ENCODE peak calls at places on chromosomes 13 and 19, in eight cellular contexts. T is upper lobe of left lung, L is heart left ventricle, C is tibial nerve, K is esophagus squamous epithelium, N is HepG2, V is IMR-90, E is A549. U is an unnamed sample.
A peak's percentile ranks its signal among the peaks of the same experiment; 100 is the strongest.

GRCh38 chr19:50551713-50552187 is 16.5 kb downstream of the LRRC4B start:
- DNase-seq in K (no peak), V (no peak), N (no peak), T (no peak), C (no peak), E (no peak), L (no peak), U (no peak)

GRCh38 chr13:93146584-93147292 is 79.9 kb upstream of the GPC6 start:
- DNase-seq in V (peak; percentile 90), L (no peak), N (no peak), C (no peak), T (no peak), K (no peak), E (no peak), U (no peak)

GRCh38 chr13:72850959-72851677 is 69.2 kb downstream of the PIBF1 start:
- DNase-seq in C (no peak), N (no peak), T (peak; percentile 46), E (no peak), V (no peak), L (no peak), K (no peak), U (no peak)

GRCh38 chr13:106491928-106492327 is 43.5 kb downstream of the EFNB2 start:
- DNase-seq in N (no peak), E (no peak), K (no peak), C (no peak), T (no peak), L (no peak), V (no peak), U (no peak)

GRCh38 chr13:30196025-30196424 is 111.3 kb downstream of the KATNAL1 start:
- DNase-seq in C (no peak), V (peak; percentile 41), K (no peak), E (no peak), L (no peak), T (no peak), N (no peak), U (no peak)

GRCh38 chr13:29594710-29595379 is 643 bp downstream of the SLC7A1 start:
- DNase-seq in E (peak; percentile 30), L (peak; percentile 59), K (no peak), T (peak; percentile 92), N (no peak), C (peak; percentile 52), V (peak; percentile 59), U (peak; percentile 58)

GRCh38 chr13:36965767-36966166 is 33.4 kb downstream of the ALG5 start:
- DNase-seq in E (no peak), T (no peak), C (no peak), N (no peak), V (peak; percentile 90), K (no peak), L (no peak), U (no peak)

GRCh38 chr19:6481541-6482342 is at the start of gene DENND1C:
- DNase-seq in L (peak; percentile 24), K (peak; percentile 23), C (no peak), V (no peak), T (peak; percentile 85), N (peak; percentile 47), E (peak; percentile 41), U (no peak)

GRCh38 chr13:25167349-25167748 is 4.7 kb downstream of the AMER2 start:
- DNase-seq in V (no peak), C (no peak), K (no peak), L (no peak), E (no peak), N (no peak), T (no peak), U (no peak)

GRCh38 chr13:21917046-21918010 is 246.5 kb downstream of the FGF9 start:
- DNase-seq in K (no peak), C (no peak), T (no peak), N (no peak), V (peak; percentile 19), E (no peak), L (no peak), U (no peak)

GRCh38 chr13:20728579-20729300 is 25.2 kb downstream of the IL17D start:
- DNase-seq in K (no peak), T (no peak), E (no peak), L (no peak), C (no peak), V (no peak), N (no peak), U (no peak)

GRCh38 chr13:66367356-66367755 is 862.8 kb downstream of the PCDH9 start:
- DNase-seq in C (no peak), K (no peak), V (peak; percentile 59), L (no peak), T (no peak), E (no peak), N (no peak), U (no peak)

GRCh38 chr19:29812080-29812880 is 489 bp downstream of the CCNE1 start:
- DNase-seq in K (no peak), L (no peak), N (no peak), V (no peak), T (peak; percentile 90), C (no peak), E (no peak), U (peak; percentile 20)

GRCh38 chr19:795691-796581 is 1.3 kb upstream of the PTBP1 start:
- DNase-seq in E (no peak), K (no peak), L (no peak), V (no peak), N (no peak), C (no peak), T (peak; percentile 56), U (no peak)

DNA sequence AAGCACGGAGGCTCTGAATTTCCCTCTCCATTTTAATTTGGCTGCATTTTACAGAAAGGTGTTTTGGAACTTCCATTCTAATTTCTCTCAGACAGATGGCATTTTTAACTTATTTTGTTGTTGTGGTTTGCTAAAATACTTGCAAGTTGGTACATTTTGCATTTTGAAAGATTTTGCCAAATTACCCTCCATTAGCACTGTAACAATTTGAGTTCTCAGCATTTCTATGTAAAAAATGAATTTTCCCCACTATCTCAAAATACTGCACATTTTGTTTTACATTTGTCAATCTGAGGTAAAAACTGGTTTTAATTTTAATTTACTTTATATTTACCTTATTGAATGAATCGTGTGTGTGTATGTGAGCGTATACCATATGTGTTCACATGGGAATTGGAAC is 7.0 kb upstream of the HNRNPL start:
- DNase-seq in N (no peak), E (no peak), T (no peak), L (no peak), V (no peak), C (no peak), K (no peak), U (no peak)
- H3K4me1 ChIP-seq in N (peaks cover 51% of the 10 kb centered on the region), E (peaks cover 7% of the 10 kb centered on the region), T (peaks cover 10% of the 10 kb centered on the region), L (peaks cover 10% of the 10 kb centered on the region), V (peaks cover 2% of the 10 kb centered on the region), C (peaks cover 11% of the 10 kb centered on the region), K (peaks cover 30% of the 10 kb centered on the region), U (peaks cover 22% of the 10 kb centered on the region)

DNA sequence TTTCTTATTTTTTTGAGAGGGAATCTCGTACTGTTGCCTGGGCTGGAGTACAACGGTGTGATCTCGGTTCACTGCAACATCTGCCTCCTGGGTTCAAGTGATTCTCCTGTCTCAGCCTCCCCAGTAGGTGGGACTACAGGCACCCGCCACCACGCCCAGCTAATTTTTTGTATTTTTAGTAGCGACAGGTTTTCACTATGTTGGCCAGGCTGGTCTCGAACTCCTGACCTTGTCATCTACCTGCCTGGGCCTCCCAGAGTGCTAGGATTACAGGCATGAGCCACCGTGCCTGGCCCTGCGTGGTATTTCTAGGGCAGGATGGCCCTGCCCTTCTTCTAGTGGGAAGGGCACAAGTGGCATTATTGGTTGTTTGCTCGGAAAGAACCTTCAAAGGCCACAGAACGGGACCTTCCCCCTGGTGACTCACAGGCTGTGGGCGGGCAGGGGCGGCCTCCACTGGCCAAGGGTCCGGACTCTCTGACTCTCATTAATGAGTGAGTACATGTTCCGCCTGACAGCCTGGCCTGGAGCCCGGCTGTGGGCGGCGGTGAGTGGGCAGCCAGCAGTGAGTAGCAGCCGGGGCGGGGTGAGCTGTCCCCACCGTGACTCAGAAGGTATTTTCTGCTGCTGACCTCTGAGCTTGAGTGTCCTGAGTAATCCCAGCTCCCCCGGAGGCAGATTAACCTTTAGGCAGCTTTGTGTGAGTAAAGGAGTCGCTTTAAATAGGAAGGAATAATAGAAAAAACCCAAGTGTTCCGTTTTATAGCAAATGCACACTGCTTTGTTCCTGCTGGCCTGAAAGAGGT is 5.1 kb downstream of the DOT1L start:
- DNase-seq in L (peak; percentile 96), E (peak; percentile 98), V (peak; percentile 99), K (peak; percentile 74), T (peak; percentile 98), N (peak; percentile 99), C (peak; percentile 97), U (peak; percentile 100)
- TF ChIP-seq POLR2A in L (peak; percentile 52), E (no peak), V (peak; percentile 65), K (no peak), T (peak; percentile 76), N (peak; percentile 69), C (no peak), U (peak; percentile 72)

DNA sequence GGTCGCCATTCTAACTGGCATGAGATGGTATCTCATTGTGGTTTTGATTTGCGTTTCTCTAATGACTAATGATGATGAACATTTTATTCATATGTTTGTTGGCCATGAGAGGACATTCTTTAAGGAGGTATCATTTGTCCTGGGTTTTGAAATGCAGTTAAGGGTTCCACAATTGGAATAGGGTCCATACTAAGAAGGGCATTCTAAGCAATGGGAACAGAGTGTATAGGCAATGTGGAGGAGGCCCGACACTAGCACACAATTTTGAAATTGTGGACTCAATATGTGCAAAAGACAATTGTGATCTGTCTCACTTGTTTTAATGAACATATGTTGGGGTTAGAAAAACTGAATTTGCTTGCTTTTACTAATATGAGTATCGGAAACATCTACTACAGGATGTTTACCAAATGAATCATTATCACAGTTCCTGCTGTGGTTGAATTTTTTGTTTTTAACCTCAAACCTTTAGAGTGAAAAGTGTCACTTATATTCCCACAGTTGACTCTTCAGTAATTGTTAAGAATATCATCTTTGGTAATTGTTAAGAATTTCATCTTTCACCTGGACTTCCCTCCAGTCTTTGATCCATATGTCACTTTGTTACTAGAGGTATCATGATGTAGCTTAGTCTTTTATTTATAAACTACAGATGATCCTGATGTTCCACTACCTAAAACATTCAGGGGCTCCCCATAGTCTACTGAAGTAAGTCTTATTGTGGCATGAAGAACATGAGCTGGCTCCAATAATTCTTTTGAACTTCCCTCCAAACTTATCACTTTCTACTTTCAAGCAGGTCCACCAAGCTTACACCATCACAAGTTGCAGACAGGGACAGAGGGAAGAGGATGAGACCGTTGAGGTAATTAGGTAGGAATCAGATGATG is 109.7 kb upstream of the KLF12 start:
- DNase-seq in V (peak; percentile 76), K (no peak), E (no peak), C (no peak), N (no peak), L (no peak), T (no peak), U (no peak)
- H3K4me3 ChIP-seq in V (no peak overlapping the region), K (no peak overlapping the region), E (no peak overlapping the region), C (no peak overlapping the region), N (no peak overlapping the region), L (no peak overlapping the region), T (no peak overlapping the region), U (no peak overlapping the region)

DNA sequence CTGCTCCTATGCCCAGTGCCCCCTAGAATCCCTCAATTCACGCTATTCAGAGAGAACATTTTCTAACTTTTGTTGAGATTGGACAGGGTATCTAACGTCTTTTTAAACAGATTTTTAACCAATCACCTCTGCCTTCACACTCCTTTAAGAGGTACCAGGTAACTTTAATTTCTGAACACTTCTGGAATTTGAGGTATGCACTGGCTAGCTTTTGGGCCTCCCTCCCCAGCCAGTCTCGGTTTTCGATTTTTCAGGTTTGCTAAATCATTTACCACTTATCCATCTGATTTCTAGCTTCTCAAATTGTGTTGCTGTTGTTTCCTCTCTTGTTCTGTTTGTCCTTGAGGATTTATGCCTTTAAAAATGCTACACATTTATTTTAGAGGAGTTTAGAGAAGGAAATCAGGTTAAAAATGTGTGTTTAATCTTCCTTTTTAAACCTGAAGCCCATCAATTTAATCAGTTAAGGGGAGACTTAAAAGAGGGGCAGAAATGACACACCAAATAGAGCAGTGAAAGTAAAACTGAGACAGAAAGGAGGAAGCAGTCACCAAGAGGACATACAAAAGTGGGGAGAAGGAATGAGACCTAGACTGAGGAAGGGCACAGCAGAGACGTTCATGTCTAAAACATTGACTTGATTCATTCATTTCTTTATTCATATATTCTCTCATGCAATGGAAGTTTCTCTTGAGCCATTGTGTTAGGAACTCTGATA is 139.6 kb upstream of the HTR2A start:
- DNase-seq in V (no peak), N (no peak), K (no peak), E (no peak), T (no peak), L (no peak), C (no peak), U (no peak)
- H3K4me1 ChIP-seq in V (peaks cover 1% of the 10 kb centered on the region), N (no peaks in the 10 kb centered on the region), K (no peaks in the 10 kb centered on the region), E (no peaks in the 10 kb centered on the region), T (no peaks in the 10 kb centered on the region), L (no peaks in the 10 kb centered on the region), C (no peaks in the 10 kb centered on the region), U (no peaks in the 10 kb centered on the region)